ENCODE peak calls at places on chromosomes 1 and 21, in nine cellular contexts. One of them, this sample, is unnamed.
A peak's percentile ranks its signal among the peaks of the same experiment; 100 is the strongest.

GRCh38 chr1:23577056-23577985 is 18.0 kb upstream of the ID3 start:
- DNase-seq in psoas muscle: no peak
- DNase-seq in A549: peak; percentile 85
- DNase-seq in GM13976: peak; percentile 74
- DNase-seq in AG20443: peak; percentile 67
- DNase-seq in activated T-cell treated with anti-CD3 and anti-CD28 coated beads, Interleukin-2, amount 50 U/mL, for 72 hours: peak; percentile 67
- DNase-seq in cardiac muscle cell: peak; percentile 93
- DNase-seq in activated T-helper 1 cell treated with Interleukin-2 at 50 U/mL for 16 hours: no peak
- DNase-seq in kidney glomerular epithelial cell: peak; percentile 80
- DNase-seq in this sample: peak; percentile 76

GRCh38 chr1:177392336-177392735 is 221.6 kb downstream of the BRINP2 start:
- DNase-seq in cardiac muscle cell: no peak
- DNase-seq in A549: no peak
- DNase-seq in AG20443: no peak
- DNase-seq in activated T-cell treated with anti-CD3 and anti-CD28 coated beads, Interleukin-2, amount 50 U/mL, for 72 hours: no peak
- DNase-seq in psoas muscle: no peak
- DNase-seq in kidney glomerular epithelial cell: peak; percentile 5
- DNase-seq in GM13976: no peak
- DNase-seq in activated T-helper 1 cell treated with Interleukin-2 at 50 U/mL for 16 hours: no peak
- DNase-seq in this sample: no peak

GRCh38 chr1:210477328-210477924 is 148.7 kb downstream of the HHAT start:
- DNase-seq in GM13976: no peak
- DNase-seq in AG20443: no peak
- DNase-seq in kidney glomerular epithelial cell: no peak
- DNase-seq in cardiac muscle cell: no peak
- DNase-seq in activated T-cell treated with anti-CD3 and anti-CD28 coated beads, Interleukin-2, amount 50 U/mL, for 72 hours: no peak
- DNase-seq in A549: peak; percentile 30
- DNase-seq in psoas muscle: no peak
- DNase-seq in activated T-helper 1 cell treated with Interleukin-2 at 50 U/mL for 16 hours: no peak
- DNase-seq in this sample: peak; percentile 29

GRCh38 chr1:110538082-110538481 is 19.1 kb upstream of the KCNA10 start:
- DNase-seq in cardiac muscle cell: no peak
- DNase-seq in kidney glomerular epithelial cell: no peak
- DNase-seq in A549: no peak
- DNase-seq in activated T-cell treated with anti-CD3 and anti-CD28 coated beads, Interleukin-2, amount 50 U/mL, for 72 hours: no peak
- DNase-seq in activated T-helper 1 cell treated with Interleukin-2 at 50 U/mL for 16 hours: no peak
- DNase-seq in AG20443: no peak
- DNase-seq in psoas muscle: no peak
- DNase-seq in GM13976: no peak
- DNase-seq in this sample: no peak

GRCh38 chr1:242178924-242179708 is 180.2 kb upstream of the MAP1LC3C start:
- DNase-seq in A549: no peak
- DNase-seq in activated T-cell treated with anti-CD3 and anti-CD28 coated beads, Interleukin-2, amount 50 U/mL, for 72 hours: no peak
- DNase-seq in AG20443: no peak
- DNase-seq in psoas muscle: no peak
- DNase-seq in activated T-helper 1 cell treated with Interleukin-2 at 50 U/mL for 16 hours: no peak
- DNase-seq in kidney glomerular epithelial cell: no peak
- DNase-seq in cardiac muscle cell: no peak
- DNase-seq in GM13976: no peak
- DNase-seq in this sample: no peak

GRCh38 chr1:64363116-64363515 is 106.8 kb upstream of the CACHD1 start:
- DNase-seq in activated T-helper 1 cell treated with Interleukin-2 at 50 U/mL for 16 hours: no peak
- DNase-seq in A549: no peak
- DNase-seq in GM13976: no peak
- DNase-seq in cardiac muscle cell: no peak
- DNase-seq in kidney glomerular epithelial cell: no peak
- DNase-seq in psoas muscle: no peak
- DNase-seq in AG20443: no peak
- DNase-seq in activated T-cell treated with anti-CD3 and anti-CD28 coated beads, Interleukin-2, amount 50 U/mL, for 72 hours: no peak
- DNase-seq in this sample: no peak

GRCh38 chr1:208052135-208052534 is 141.2 kb upstream of the CD34 start:
- DNase-seq in A549: no peak
- DNase-seq in psoas muscle: no peak
- DNase-seq in cardiac muscle cell: no peak
- DNase-seq in activated T-cell treated with anti-CD3 and anti-CD28 coated beads, Interleukin-2, amount 50 U/mL, for 72 hours: no peak
- DNase-seq in GM13976: no peak
- DNase-seq in kidney glomerular epithelial cell: no peak
- DNase-seq in AG20443: no peak
- DNase-seq in activated T-helper 1 cell treated with Interleukin-2 at 50 U/mL for 16 hours: no peak
- DNase-seq in this sample: no peak

GRCh38 chr21:39675595-39675994 is 62.9 kb downstream of the B3GALT5 start:
- DNase-seq in kidney glomerular epithelial cell: no peak
- DNase-seq in cardiac muscle cell: no peak
- DNase-seq in psoas muscle: no peak
- DNase-seq in GM13976: no peak
- DNase-seq in activated T-helper 1 cell treated with Interleukin-2 at 50 U/mL for 16 hours: no peak
- DNase-seq in AG20443: no peak
- DNase-seq in activated T-cell treated with anti-CD3 and anti-CD28 coated beads, Interleukin-2, amount 50 U/mL, for 72 hours: no peak
- DNase-seq in A549: no peak
- DNase-seq in this sample: no peak

GRCh38 chr1:40903106-40903505 is 40.9 kb upstream of the CITED4 start:
- DNase-seq in A549: no peak
- DNase-seq in psoas muscle: no peak
- DNase-seq in cardiac muscle cell: no peak
- DNase-seq in GM13976: no peak
- DNase-seq in activated T-cell treated with anti-CD3 and anti-CD28 coated beads, Interleukin-2, amount 50 U/mL, for 72 hours: no peak
- DNase-seq in AG20443: no peak
- DNase-seq in activated T-helper 1 cell treated with Interleukin-2 at 50 U/mL for 16 hours: no peak
- DNase-seq in kidney glomerular epithelial cell: no peak
- DNase-seq in this sample: no peak

GRCh38 chr1:150560011-150560438 is 10.8 kb downstream of the ADAMTSL4 start:
- DNase-seq in kidney glomerular epithelial cell: no peak
- DNase-seq in activated T-cell treated with anti-CD3 and anti-CD28 coated beads, Interleukin-2, amount 50 U/mL, for 72 hours: peak; percentile 80
- DNase-seq in cardiac muscle cell: peak; percentile 62
- DNase-seq in AG20443: peak; percentile 69
- DNase-seq in A549: peak; percentile 76
- DNase-seq in psoas muscle: peak; percentile 89
- DNase-seq in activated T-helper 1 cell treated with Interleukin-2 at 50 U/mL for 16 hours: peak; percentile 48
- DNase-seq in GM13976: peak; percentile 88
- DNase-seq in this sample: peak; percentile 81

GRCh38 chr1:27473755-27474154 is 16.2 kb downstream of the WASF2 start:
- DNase-seq in activated T-cell treated with anti-CD3 and anti-CD28 coated beads, Interleukin-2, amount 50 U/mL, for 72 hours: no peak
- DNase-seq in AG20443: no peak
- DNase-seq in A549: no peak
- DNase-seq in psoas muscle: no peak
- DNase-seq in cardiac muscle cell: no peak
- DNase-seq in activated T-helper 1 cell treated with Interleukin-2 at 50 U/mL for 16 hours: no peak
- DNase-seq in GM13976: no peak
- DNase-seq in kidney glomerular epithelial cell: no peak
- DNase-seq in this sample: no peak

This sample was measured in foreskin fibroblast.